ENCODE peak calls at places on chromosomes 1 and 21, in seven cellular contexts. E is MM.1S, I is A549, M is neural crest cell, J is uterus, K is tibial nerve, S is heart left ventricle. W is an unnamed sample.

GRCh38 chr1:159071970-159072582 is 4.5 kb downstream of the AIM2 start:
- DNase-seq in E (peak), I (peak), M (no peak), J (no peak), K (peak), S (no peak), W (no peak)

GRCh38 chr21:32687946-32688345 is 39.9 kb downstream of the SYNJ1 start:
- DNase-seq in E (peak), I (no peak), M (no peak), J (no peak), K (no peak), S (no peak), W (no peak)

GRCh38 chr1:190679032-190679431 is 201.4 kb upstream of the BRINP3 start:
- DNase-seq in E (no peak), I (no peak), M (no peak), J (no peak), K (no peak), S (no peak), W (no peak)

GRCh38 chr1:10724052-10724494 is 72.4 kb downstream of the CASZ1 start:
- DNase-seq in E (no peak), I (peak), M (no peak), J (peak), K (no peak), S (peak), W (no peak)

GRCh38 chr1:116127123-116127847 is 16.1 kb downstream of the MAB21L3 start:
- DNase-seq in E (no peak), I (no peak), M (no peak), J (no peak), K (no peak), S (no peak), W (no peak)

GRCh38 chr1:64962447-64962846 is 3.9 kb downstream of the JAK1 start:
- DNase-seq in E (no peak), I (no peak), M (no peak), J (no peak), K (no peak), S (no peak), W (no peak)

GRCh38 chr1:199932462-199932861 is 95.0 kb upstream of the NR5A2 start:
- DNase-seq in E (no peak), I (no peak), M (no peak), J (no peak), K (no peak), S (no peak), W (no peak)

GRCh38 chr1:115186871-115187270 is 97.6 kb upstream of the TSPAN2 start:
- DNase-seq in E (no peak), I (no peak), M (no peak), J (no peak), K (no peak), S (no peak), W (no peak)

GRCh38 chr21:45536301-45537081 is 5.7 kb downstream of the SLC19A1 start:
- DNase-seq in E (no peak), I (no peak), M (no peak), J (no peak), K (no peak), S (peak), W (no peak)

GRCh38 chr1:209601809-209602657 is 18.5 kb downstream of the CAMK1G start:
- DNase-seq in E (peak), I (peak), M (peak), J (no peak), K (peak), S (no peak), W (no peak)

GRCh38 chr1:212260557-212261342 is 24.5 kb upstream of the PPP2R5A start:
- DNase-seq in E (no peak), I (no peak), M (no peak), J (no peak), K (no peak), S (no peak), W (no peak)

GRCh38 chr1:14822493-14822892 is 224.0 kb downstream of the KAZN start:
- DNase-seq in E (no peak), I (no peak), M (no peak), J (no peak), K (no peak), S (no peak), W (no peak)

GRCh38 chr1:226082959-226083302 is 20.4 kb downstream of the H3-3A start:
- DNase-seq in E (peak), I (peak), M (peak), J (peak), K (peak), S (peak), W (no peak)

GRCh38 chr21:39651206-39651605 is 38.5 kb downstream of the B3GALT5 start:
- DNase-seq in E (no peak), I (no peak), M (no peak), J (no peak), K (no peak), S (no peak), W (no peak)

GRCh38 chr1:48693180-48693579 is 83.5 kb downstream of the BEND5 start:
- DNase-seq in E (no peak), I (no peak), M (no peak), J (no peak), K (no peak), S (no peak), W (no peak)

GRCh38 chr1:22379566-22379965 is 72.1 kb upstream of the ZBTB40 start:
- DNase-seq in E (no peak), I (no peak), M (no peak), J (no peak), K (no peak), S (no peak), W (no peak)

GRCh38 chr1:29240400-29240837 is 4.1 kb downstream of the PTPRU start:
- DNase-seq in E (no peak), I (no peak), M (no peak), J (no peak), K (no peak), S (no peak), W (no peak)

GRCh38 chr1:185998391-185998790 is 264.2 kb downstream of the HMCN1 start:
- DNase-seq in E (no peak), I (no peak), M (no peak), J (no peak), K (no peak), S (peak), W (no peak)

GRCh38 chr1:56146449-56146848 is 432.9 kb downstream of the PLPP3 start:
- DNase-seq in E (no peak), I (no peak), M (no peak), J (no peak), K (peak), S (no peak), W (no peak)

GRCh38 chr1:87359586-87359985 is 30.9 kb downstream of the LMO4 start:
- DNase-seq in E (no peak), I (no peak), M (no peak), J (no peak), K (no peak), S (no peak), W (no peak)

GRCh38 chr1:25837253-25837875 is 17.6 kb downstream of the MTFR1L start:
- DNase-seq in E (no peak), I (no peak), M (no peak), J (no peak), K (no peak), S (no peak), W (no peak)

GRCh38 chr1:91406773-91407389 is 2.2 kb upstream of the HFM1 start:
- DNase-seq in E (no peak), I (no peak), M (no peak), J (no peak), K (no peak), S (no peak), W (no peak)

GRCh38 chr1:13583592-13583963 is at the start of gene PDPN:
- DNase-seq in E (no peak), I (no peak), M (peak), J (peak), K (no peak), S (peak), W (no peak)

GRCh38 chr1:17293681-17294415 is 14.1 kb upstream of the PADI4 start:
- DNase-seq in E (no peak), I (no peak), M (no peak), J (no peak), K (no peak), S (no peak), W (no peak)

GRCh38 chr21:27108228-27108627 is 141.3 kb upstream of the ADAMTS5 start:
- DNase-seq in E (no peak), I (no peak), M (no peak), J (no peak), K (no peak), S (no peak), W (no peak)

DNA sequence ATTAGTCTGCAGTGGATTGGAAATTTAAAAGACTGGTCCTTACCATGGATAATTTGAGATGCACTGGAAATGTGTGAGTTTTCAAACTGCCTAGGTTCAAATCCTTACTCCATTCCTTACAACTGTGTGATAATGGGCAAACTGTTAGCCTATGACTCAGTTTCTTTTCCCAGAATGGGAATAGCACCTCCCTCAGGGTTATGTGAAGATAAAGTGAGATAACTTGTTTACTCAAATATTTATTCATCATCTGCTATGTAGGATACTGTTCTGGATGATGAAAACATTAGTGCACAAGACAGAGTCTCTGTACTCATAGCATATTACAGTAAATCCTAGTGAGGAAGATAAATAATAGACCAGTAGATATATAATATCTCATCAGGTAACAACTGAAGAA is 28.6 kb downstream of the LRIG2 start:
- DNase-seq in E (no peak), I (no peak), M (no peak), J (no peak), K (no peak), S (no peak), W (no peak)
- TF ChIP-seq CTCF in E (no peak), I (no peak), M (no peak), J (no peak), K (no peak), S (no peak), W (no peak)

DNA sequence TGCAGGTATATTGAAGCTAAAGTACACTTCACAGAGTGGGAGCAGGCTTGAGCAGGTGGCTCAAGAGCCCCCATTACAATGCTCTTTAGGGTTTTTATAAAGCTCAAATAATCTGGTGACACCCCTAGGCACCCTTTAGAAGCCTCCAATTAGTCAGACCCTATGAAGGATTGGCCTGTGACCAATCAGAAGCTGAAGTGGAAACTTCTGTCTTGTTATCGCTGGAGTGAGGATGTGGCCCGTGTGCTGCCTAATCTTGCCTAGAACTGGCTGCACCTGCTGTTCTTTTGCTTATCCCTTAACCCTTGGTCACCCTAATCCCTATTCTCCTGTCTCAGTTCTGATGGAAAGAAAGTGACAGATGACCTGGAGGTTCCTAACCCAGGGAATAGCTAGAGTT is 70.8 kb upstream of the ABCG1 start:
- DNase-seq in E (no peak), I (no peak), M (no peak), J (no peak), K (no peak), S (no peak), W (peak)
- TF ChIP-seq CTCF in E (no peak), I (no peak), M (no peak), J (no peak), K (no peak), S (no peak), W (no peak)

DNA sequence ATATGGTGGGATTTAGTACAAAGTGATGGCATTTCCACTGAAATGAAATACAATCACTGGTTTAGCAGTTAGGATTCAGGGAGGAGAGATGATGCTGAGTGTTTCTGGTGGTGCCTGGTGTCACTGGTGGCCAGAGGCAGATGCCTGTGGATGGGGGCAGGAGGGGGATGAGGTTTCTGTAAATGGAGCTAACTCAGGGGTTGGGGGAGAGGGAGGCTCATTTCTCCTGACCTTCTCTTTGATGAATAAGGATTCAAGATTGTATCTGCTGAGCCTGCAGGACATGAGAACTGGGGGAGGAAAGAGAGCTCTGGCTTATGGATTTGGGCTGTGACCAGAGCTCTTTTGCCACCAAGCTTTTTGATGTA is 151.0 kb downstream of the CAMTA1 start:
- DNase-seq in E (no peak), I (no peak), M (no peak), J (no peak), K (no peak), S (no peak), W (no peak)
- TF ChIP-seq CTCF in E (no peak), I (no peak), M (no peak), J (no peak), K (no peak), S (no peak), W (no peak)

GRCh38 chr1:245687129-245687635 is 532.4 kb downstream of the KIF26B start:
- DNase-seq in E (no peak), I (no peak), M (no peak), J (no peak), K (no peak), S (no peak), W (no peak)

GRCh38 chr1:245688536-245689453 is 534.0 kb downstream of the KIF26B start:
- DNase-seq in E (no peak), I (no peak), M (no peak), J (no peak), K (no peak), S (no peak), W (no peak)

GRCh38 chr1:245686446-245687030 is 531.8 kb downstream of the KIF26B start:
- DNase-seq in E (no peak), I (no peak), M (no peak), J (no peak), K (no peak), S (no peak), W (no peak)

GRCh38 chr1:245686006-245686405 is 531.2 kb downstream of the KIF26B start:
- DNase-seq in E (no peak), I (no peak), M (no peak), J (no peak), K (no peak), S (no peak), W (no peak)

DNA sequence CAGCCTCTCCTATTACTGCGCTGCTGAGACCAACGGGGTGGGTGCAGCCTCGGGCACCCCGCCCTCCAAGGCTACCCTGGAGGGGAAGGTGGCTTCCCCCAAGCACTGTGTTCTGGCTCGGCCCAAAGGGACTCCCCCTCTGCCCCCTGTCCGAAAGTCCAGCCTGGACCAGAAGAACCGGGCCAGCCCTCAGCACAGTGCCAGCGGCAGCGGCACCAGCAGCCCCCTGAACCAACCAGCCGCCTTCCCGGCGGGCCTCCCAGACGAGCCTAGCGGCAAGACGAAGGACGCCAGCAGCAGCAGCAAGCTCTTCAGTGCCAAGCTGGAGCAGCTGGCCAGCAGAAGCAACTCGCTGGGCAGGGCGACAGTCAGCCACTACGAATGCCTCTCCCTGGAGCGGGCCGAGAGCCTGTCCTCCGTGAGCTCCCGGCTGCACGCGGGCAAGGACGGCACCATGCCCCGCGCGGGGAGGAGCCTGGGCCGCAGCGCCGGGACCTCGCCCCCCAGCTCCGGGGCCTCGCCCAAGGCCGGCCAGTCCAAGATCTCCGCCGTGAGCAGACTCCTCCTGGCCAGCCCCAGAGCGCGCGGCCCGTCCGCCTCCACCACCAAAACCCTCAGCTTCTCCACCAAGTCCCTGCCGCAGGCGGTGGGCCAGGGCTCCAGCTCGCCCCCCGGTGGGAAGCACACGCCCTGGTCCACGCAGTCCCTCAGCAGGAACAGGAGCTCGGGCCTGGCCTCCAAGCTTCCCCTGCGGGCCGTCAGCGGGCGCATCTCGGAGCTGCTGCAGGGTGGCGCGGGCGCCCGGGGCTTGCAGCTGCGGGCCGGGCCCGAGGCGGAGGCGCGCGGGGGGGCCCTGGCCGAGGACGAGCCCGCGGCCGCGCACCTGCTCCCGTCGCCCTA is 533.1 kb downstream of the KIF26B start:
- DNase-seq in E (no peak), I (no peak), M (peak), J (no peak), K (no peak), S (no peak), W (no peak)
- TF ChIP-seq CTCF in E (no peak), I (no peak), M (no peak), J (no peak), K (no peak), S (no peak), W (no peak)

GRCh38 chr1:3649342-3650247 is at the start of gene WRAP73:
- DNase-seq in E (peak), I (peak), M (peak), J (peak), K (peak), S (peak), W (peak)
- TF ChIP-seq CTCF in E (peak), I (no peak), M (peak), J (no peak), K (no peak), S (peak), W (peak)

GRCh38 chr1:103106426-103107321 is 1.6 kb downstream of the COL11A1 start:
- DNase-seq in E (peak), I (peak), M (peak), J (peak), K (peak), S (no peak), W (no peak)
- TF ChIP-seq CTCF in E (peak), I (peak), M (peak), J (peak), K (peak), S (peak), W (no peak)

DNA sequence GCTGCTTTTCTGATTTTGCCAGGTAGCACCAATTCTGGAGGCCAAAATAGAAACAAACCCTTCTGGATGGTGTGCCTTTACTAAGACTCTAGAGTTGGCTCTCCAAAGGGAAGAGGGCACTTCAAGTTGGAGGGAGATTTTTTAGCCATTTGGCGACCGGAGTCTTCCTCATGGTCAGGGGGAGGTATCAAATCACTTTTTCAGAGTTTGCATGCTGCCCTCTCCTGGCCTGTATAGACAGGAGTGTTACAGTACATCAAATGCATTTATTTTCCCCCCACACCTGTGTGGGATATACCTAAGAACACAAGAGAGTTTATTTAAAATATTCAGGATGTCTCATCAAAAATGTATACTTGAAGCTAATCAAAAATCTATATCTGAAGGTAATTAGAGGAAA is 3.2 kb downstream of the GREM2 start:
- DNase-seq in E (peak), I (peak), M (no peak), J (no peak), K (no peak), S (no peak), W (no peak)
- TF ChIP-seq CTCF in E (peak), I (peak), M (peak), J (peak), K (no peak), S (peak), W (no peak)